ENCODE peak calls at places on chromosomes 4 and X, in seven cellular contexts. One of them, this sample, is unnamed.

GRCh38 chr4:184649026-184649970 is at the start of the genes CASP3 and PRIMPOL:
- DNase-seq in stimulated activated naive CD8-positive, alpha-beta T cell treated with anti-CD3 and anti-CD28 coated beads, Interleukin-15, Interleukin-2, amounts not matched to agents 100 U/mL and 50 U/mL, for 24 hours: peak
- DNase-seq in GM12892: peak
- DNase-seq in Calu3: peak
- DNase-seq in globus pallidus: peak
- DNase-seq in AG08396: peak
- DNase-seq in left cardiac atrium: peak
- DNase-seq in this sample: peak

GRCh38 chr4:10117424-10118354 is 1.1 kb upstream of the WDR1 start:
- DNase-seq in stimulated activated naive CD8-positive, alpha-beta T cell treated with anti-CD3 and anti-CD28 coated beads, Interleukin-15, Interleukin-2, amounts not matched to agents 100 U/mL and 50 U/mL, for 24 hours: peak
- DNase-seq in GM12892: no peak
- DNase-seq in AG08396: no peak
- DNase-seq in Calu3: no peak
- DNase-seq in left cardiac atrium: peak
- DNase-seq in globus pallidus: peak
- DNase-seq in this sample: no peak

GRCh38 chrX:14027031-14027430 is 2.7 kb downstream of the GEMIN8 start:
- DNase-seq in AG08396: no peak
- DNase-seq in globus pallidus: peak
- DNase-seq in GM12892: no peak
- DNase-seq in left cardiac atrium: no peak
- DNase-seq in stimulated activated naive CD8-positive, alpha-beta T cell treated with anti-CD3 and anti-CD28 coated beads, Interleukin-15, Interleukin-2, amounts not matched to agents 100 U/mL and 50 U/mL, for 24 hours: peak
- DNase-seq in Calu3: peak
- DNase-seq in this sample: peak

GRCh38 chr4:83232087-83232486 is 52.5 kb downstream of the COQ2 start:
- DNase-seq in Calu3: no peak
- DNase-seq in AG08396: no peak
- DNase-seq in left cardiac atrium: no peak
- DNase-seq in stimulated activated naive CD8-positive, alpha-beta T cell treated with anti-CD3 and anti-CD28 coated beads, Interleukin-15, Interleukin-2, amounts not matched to agents 100 U/mL and 50 U/mL, for 24 hours: no peak
- DNase-seq in globus pallidus: no peak
- DNase-seq in GM12892: no peak
- DNase-seq in this sample: no peak

GRCh38 chr4:145709336-145709735 is 29.4 kb downstream of the C4orf51 start:
- DNase-seq in left cardiac atrium: no peak
- DNase-seq in AG08396: no peak
- DNase-seq in globus pallidus: no peak
- DNase-seq in Calu3: no peak
- DNase-seq in GM12892: no peak
- DNase-seq in stimulated activated naive CD8-positive, alpha-beta T cell treated with anti-CD3 and anti-CD28 coated beads, Interleukin-15, Interleukin-2, amounts not matched to agents 100 U/mL and 50 U/mL, for 24 hours: no peak
- DNase-seq in this sample: peak

GRCh38 chr4:110085131-110085530 is 113.3 kb downstream of the ELOVL6 start:
- DNase-seq in globus pallidus: no peak
- DNase-seq in Calu3: peak
- DNase-seq in stimulated activated naive CD8-positive, alpha-beta T cell treated with anti-CD3 and anti-CD28 coated beads, Interleukin-15, Interleukin-2, amounts not matched to agents 100 U/mL and 50 U/mL, for 24 hours: no peak
- DNase-seq in left cardiac atrium: no peak
- DNase-seq in AG08396: no peak
- DNase-seq in GM12892: no peak
- DNase-seq in this sample: peak

GRCh38 chr4:41414380-41414779 is 123.6 kb upstream of the LIMCH1 start:
- DNase-seq in globus pallidus: no peak
- DNase-seq in Calu3: no peak
- DNase-seq in left cardiac atrium: no peak
- DNase-seq in stimulated activated naive CD8-positive, alpha-beta T cell treated with anti-CD3 and anti-CD28 coated beads, Interleukin-15, Interleukin-2, amounts not matched to agents 100 U/mL and 50 U/mL, for 24 hours: no peak
- DNase-seq in AG08396: no peak
- DNase-seq in GM12892: no peak
- DNase-seq in this sample: no peak

GRCh38 chrX:148049441-148049840 is 68.3 kb downstream of the FMR1NB start:
- DNase-seq in left cardiac atrium: no peak
- DNase-seq in Calu3: peak
- DNase-seq in globus pallidus: peak
- DNase-seq in GM12892: no peak
- DNase-seq in stimulated activated naive CD8-positive, alpha-beta T cell treated with anti-CD3 and anti-CD28 coated beads, Interleukin-15, Interleukin-2, amounts not matched to agents 100 U/mL and 50 U/mL, for 24 hours: no peak
- DNase-seq in AG08396: peak
- DNase-seq in this sample: no peak

GRCh38 chrX:44542567-44543325 is at the start of gene FUNDC1:
- DNase-seq in Calu3: peak
- DNase-seq in AG08396: peak
- DNase-seq in stimulated activated naive CD8-positive, alpha-beta T cell treated with anti-CD3 and anti-CD28 coated beads, Interleukin-15, Interleukin-2, amounts not matched to agents 100 U/mL and 50 U/mL, for 24 hours: peak
- DNase-seq in GM12892: peak
- DNase-seq in left cardiac atrium: peak
- DNase-seq in globus pallidus: peak
- DNase-seq in this sample: peak

GRCh38 chrX:134670241-134670811 is 12.1 kb upstream of the PLAC1 start:
- DNase-seq in globus pallidus: no peak
- DNase-seq in stimulated activated naive CD8-positive, alpha-beta T cell treated with anti-CD3 and anti-CD28 coated beads, Interleukin-15, Interleukin-2, amounts not matched to agents 100 U/mL and 50 U/mL, for 24 hours: no peak
- DNase-seq in left cardiac atrium: no peak
- DNase-seq in AG08396: peak
- DNase-seq in Calu3: peak
- DNase-seq in GM12892: no peak
- DNase-seq in this sample: peak

GRCh38 chr4:6834867-6835266 is 52.3 kb downstream of the KIAA0232 start:
- DNase-seq in left cardiac atrium: no peak
- DNase-seq in GM12892: no peak
- DNase-seq in globus pallidus: no peak
- DNase-seq in stimulated activated naive CD8-positive, alpha-beta T cell treated with anti-CD3 and anti-CD28 coated beads, Interleukin-15, Interleukin-2, amounts not matched to agents 100 U/mL and 50 U/mL, for 24 hours: no peak
- DNase-seq in Calu3: no peak
- DNase-seq in AG08396: peak
- DNase-seq in this sample: no peak

GRCh38 chrX:22349116-22349515 is 76.4 kb downstream of the CBLL2 start:
- DNase-seq in AG08396: no peak
- DNase-seq in GM12892: no peak
- DNase-seq in left cardiac atrium: no peak
- DNase-seq in stimulated activated naive CD8-positive, alpha-beta T cell treated with anti-CD3 and anti-CD28 coated beads, Interleukin-15, Interleukin-2, amounts not matched to agents 100 U/mL and 50 U/mL, for 24 hours: no peak
- DNase-seq in Calu3: no peak
- DNase-seq in globus pallidus: no peak
- DNase-seq in this sample: no peak

GRCh38 chr4:158624889-158625478 is 46.7 kb downstream of the C4orf46 start:
- DNase-seq in left cardiac atrium: no peak
- DNase-seq in globus pallidus: peak
- DNase-seq in GM12892: no peak
- DNase-seq in stimulated activated naive CD8-positive, alpha-beta T cell treated with anti-CD3 and anti-CD28 coated beads, Interleukin-15, Interleukin-2, amounts not matched to agents 100 U/mL and 50 U/mL, for 24 hours: no peak
- DNase-seq in Calu3: peak
- DNase-seq in AG08396: peak
- DNase-seq in this sample: peak

GRCh38 chr4:186260117-186260503 is 5.9 kb upstream of the F11 start:
- DNase-seq in AG08396: no peak
- DNase-seq in left cardiac atrium: no peak
- DNase-seq in stimulated activated naive CD8-positive, alpha-beta T cell treated with anti-CD3 and anti-CD28 coated beads, Interleukin-15, Interleukin-2, amounts not matched to agents 100 U/mL and 50 U/mL, for 24 hours: no peak
- DNase-seq in Calu3: peak
- DNase-seq in globus pallidus: no peak
- DNase-seq in GM12892: no peak
- DNase-seq in this sample: peak

GRCh38 chrX:6002056-6002455 is 226.6 kb downstream of the NLGN4X start:
- DNase-seq in Calu3: no peak
- DNase-seq in globus pallidus: no peak
- DNase-seq in AG08396: no peak
- DNase-seq in GM12892: no peak
- DNase-seq in stimulated activated naive CD8-positive, alpha-beta T cell treated with anti-CD3 and anti-CD28 coated beads, Interleukin-15, Interleukin-2, amounts not matched to agents 100 U/mL and 50 U/mL, for 24 hours: no peak
- DNase-seq in left cardiac atrium: no peak
- DNase-seq in this sample: no peak

This sample was measured in body of pancreas.